ENCODE peak calls at places on chromosomes 11 and 22, in five cellular contexts. G, E, H, R and F are unnamed samples.

GRCh38 chr22:48414662-48415061 is 1413.0 kb downstream of the BRD1 start:
- DNase-seq in G (no peak), E (peak), H (no peak), R (no peak), F (no peak)

GRCh38 chr11:111561801-111562325 is 21.3 kb downstream of the LAYN start:
- DNase-seq in G (no peak), E (no peak), H (no peak), R (no peak), F (no peak)

GRCh38 chr22:35900483-35901168 is 128.0 kb downstream of the RBFOX2 start:
- DNase-seq in G (no peak), E (no peak), H (peak), R (no peak), F (no peak)

GRCh38 chr11:22491826-22492225 is 133.8 kb downstream of the FANCF start:
- DNase-seq in G (no peak), E (no peak), H (no peak), R (no peak), F (no peak)

GRCh38 chr11:30196400-30197206 is 34.2 kb upstream of the FSHB start:
- DNase-seq in G (peak), E (peak), H (peak), R (peak), F (no peak)

GRCh38 chr22:35392357-35392756 is 7.6 kb upstream of the MCM5 start:
- DNase-seq in G (no peak), E (no peak), H (no peak), R (no peak), F (no peak)

GRCh38 chr22:17422736-17423343 is 53.6 kb downstream of the CECR2 start:
- DNase-seq in G (no peak), E (no peak), H (no peak), R (no peak), F (no peak)

GRCh38 chr22:27329966-27330645 is 471.4 kb downstream of the MN1 start:
- DNase-seq in G (no peak), E (no peak), H (no peak), R (no peak), F (no peak)

GRCh38 chr11:124812876-124813275 is 12.7 kb upstream of the MSANTD2 start:
- DNase-seq in G (no peak), E (no peak), H (no peak), R (no peak), F (no peak)

GRCh38 chr22:42228480-42228879 is 42.0 kb downstream of the TCF20 start:
- DNase-seq in G (no peak), E (no peak), H (no peak), R (no peak), F (no peak)

GRCh38 chr11:38460901-38461300 is 1862.9 kb upstream of the RAG2 start:
- DNase-seq in G (no peak), E (peak), H (peak), R (no peak), F (no peak)

GRCh38 chr11:130418210-130418609 is 10.2 kb downstream of the ADAMTS8 start:
- DNase-seq in G (no peak), E (no peak), H (no peak), R (no peak), F (no peak)

GRCh38 chr11:127017482-127017881 is 16.9 kb upstream of the KIRREL3 start:
- DNase-seq in G (peak), E (no peak), H (no peak), R (no peak), F (no peak)

GRCh38 chr11:68025047-68025446 is 5.4 kb upstream of the NDUFS8 start:
- DNase-seq in G (no peak), E (no peak), H (peak), R (no peak), F (no peak)

GRCh38 chr22:23498811-23499798 is 81.0 kb downstream of the IGLL1 start:
- DNase-seq in G (no peak), E (peak), H (no peak), R (no peak), F (peak)

GRCh38 chr11:66002648-66003225 is 434 bp downstream of the BANF1 start:
- DNase-seq in G (peak), E (no peak), H (no peak), R (peak), F (no peak)

GRCh38 chr11:3237119-3237518 is 4.9 kb upstream of the MRGPRE start:
- DNase-seq in G (no peak), E (no peak), H (no peak), R (no peak), F (no peak)

GRCh38 chr11:118172356-118172755 is 4.1 kb downstream of the SCN2B start:
- DNase-seq in G (no peak), E (no peak), H (no peak), R (no peak), F (no peak)

GRCh38 chr22:44191036-44191454 is 10.3 kb downstream of the PARVG start:
- DNase-seq in G (no peak), E (peak), H (peak), R (no peak), F (no peak)

GRCh38 chr22:36946436-36947158 is 33.2 kb downstream of the CSF2RB start:
- DNase-seq in G (no peak), E (no peak), H (no peak), R (no peak), F (no peak)
- TF ChIP-seq CTCF in G (no peak), E (no peak), H (peak), R (no peak), F (peak)

GRCh38 chr11:47271328-47271727 is 1.4 kb downstream of the MADD start:
- DNase-seq in G (no peak), E (no peak), H (peak), R (no peak), F (no peak)

GRCh38 chr11:47269002-47269828 is 718 bp upstream of the MADD start:
- DNase-seq in G (peak), E (peak), H (peak), R (peak), F (no peak)

GRCh38 chr11:47269829-47270305 is at the start of gene MADD:
- DNase-seq in G (peak), E (peak), H (peak), R (peak), F (no peak)

GRCh38 chr11:47271961-47272661 is 2.2 kb downstream of the MADD start:
- DNase-seq in G (peak), E (no peak), H (peak), R (peak), F (no peak)

DNA sequence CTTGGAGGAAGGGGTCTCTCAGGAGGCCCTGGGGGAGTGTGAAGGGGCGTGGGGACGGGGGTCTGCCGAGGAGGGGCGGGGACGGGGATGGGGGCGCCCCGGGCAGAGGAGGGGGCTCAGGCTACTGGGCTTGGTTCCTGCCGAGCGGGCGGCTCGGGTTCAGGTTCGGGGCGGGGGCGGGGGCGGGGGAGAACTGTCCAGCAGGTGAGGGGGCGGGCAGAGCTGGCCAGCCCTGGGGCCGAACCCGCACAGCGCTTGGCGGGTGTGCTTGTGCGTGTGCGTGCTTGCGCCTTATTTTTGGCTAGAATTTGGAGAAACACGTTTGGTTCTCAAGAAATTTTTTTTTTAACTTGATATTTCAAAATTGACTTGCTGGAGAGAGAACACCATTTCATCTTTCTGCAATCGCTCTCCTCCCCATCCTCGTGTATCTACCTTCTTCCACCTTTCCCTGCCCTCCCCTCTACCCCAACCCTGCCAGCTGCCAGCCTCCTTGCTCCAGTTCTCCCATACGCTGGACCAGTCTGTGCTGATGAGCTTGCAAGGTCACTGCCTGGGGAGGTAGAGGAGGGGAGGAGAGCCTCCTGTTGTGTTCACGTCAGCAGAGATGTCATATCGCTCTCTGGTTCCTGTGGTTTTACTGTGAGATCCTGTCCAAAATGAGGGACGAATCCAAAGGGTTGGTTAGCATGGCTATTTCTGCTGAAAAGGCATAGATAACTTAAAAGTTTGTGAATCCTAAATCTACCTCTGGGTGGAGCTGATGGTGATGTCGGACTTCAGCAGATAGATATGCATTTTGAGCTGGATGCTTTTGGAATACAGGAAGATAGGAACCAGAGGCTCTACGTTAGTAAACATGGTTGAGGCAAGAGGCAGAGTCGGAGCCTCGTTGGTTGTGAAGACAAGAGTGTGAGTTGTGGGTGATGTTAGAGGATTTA is 668 bp downstream of the MADD start:
- DNase-seq in G (peak), E (peak), H (peak), R (peak), F (no peak)
- TF ChIP-seq CTCF in G (no peak), E (no peak), H (no peak), R (no peak), F (peak)

GRCh38 chr11:75159081-75159953 is 8.4 kb downstream of the SLCO2B1 start:
- DNase-seq in G (no peak), E (no peak), H (no peak), R (peak), F (peak)
- TF ChIP-seq CTCF in G (no peak), E (no peak), H (no peak), R (no peak), F (no peak)

GRCh38 chr22:37739000-37739399 is 42.2 kb downstream of the TRIOBP start:
- DNase-seq in G (no peak), E (peak), H (peak), R (peak), F (no peak)
- TF ChIP-seq CTCF in G (peak), E (no peak), H (no peak), R (no peak), F (no peak)